ENCODE peak calls at places on chromosomes 12 and 14, in five cellular contexts. R, S, D, I and A are unnamed samples.

GRCh38 chr12:43273467-43273866 is 278.5 kb downstream of the ADAMTS20 start:
- DNase-seq in R (no peak), S (peak), D (no peak), I (no peak), A (no peak)

GRCh38 chr12:117439531-117440001 is 78.1 kb upstream of the NOS1 start:
- DNase-seq in R (no peak), S (no peak), D (no peak), I (no peak), A (no peak)

GRCh38 chr12:115541891-115542361 is 735.6 kb downstream of the MED13L start:
- DNase-seq in R (no peak), S (no peak), D (peak), I (no peak), A (no peak)

GRCh38 chr14:90054803-90055202 is 7.0 kb upstream of the KCNK13 start:
- DNase-seq in R (no peak), S (no peak), D (no peak), I (no peak), A (no peak)

GRCh38 chr14:95527392-95528002 is 7.4 kb upstream of the GLRX5 start:
- DNase-seq in R (no peak), S (peak), D (peak), I (peak), A (no peak)

GRCh38 chr14:58467575-58467974 is 40.1 kb downstream of the KIAA0586 start:
- DNase-seq in R (no peak), S (no peak), D (no peak), I (no peak), A (no peak)

GRCh38 chr14:75711134-75711795 is 50.2 kb downstream of the TTLL5 start:
- DNase-seq in R (no peak), S (peak), D (peak), I (peak), A (no peak)

GRCh38 chr12:124441443-124442190 is 125.8 kb downstream of the NCOR2 start:
- DNase-seq in R (no peak), S (peak), D (peak), I (no peak), A (no peak)

GRCh38 chr12:51970904-51971646 is 19.6 kb downstream of the ACVR1B start:
- DNase-seq in R (peak), S (peak), D (no peak), I (peak), A (no peak)

GRCh38 chr14:99273724-99274345 is 1.8 kb upstream of the BCL11B start:
- DNase-seq in R (no peak), S (peak), D (no peak), I (peak), A (no peak)

GRCh38 chr14:95318870-95319311 is 817 bp downstream of the CLMN start:
- DNase-seq in R (no peak), S (no peak), D (no peak), I (no peak), A (no peak)

GRCh38 chr12:45498645-45499044 is 230.9 kb upstream of the ARID2 start:
- DNase-seq in R (no peak), S (no peak), D (no peak), I (no peak), A (no peak)

GRCh38 chr12:115507951-115508722 is 769.4 kb downstream of the MED13L start:
- DNase-seq in R (no peak), S (no peak), D (no peak), I (peak), A (peak)

GRCh38 chr12:108620236-108620879 is 13.3 kb downstream of the SELPLG start:
- DNase-seq in R (no peak), S (no peak), D (no peak), I (peak), A (no peak)

GRCh38 chr12:96081596-96081995 is 46.2 kb upstream of the LTA4H start:
- DNase-seq in R (no peak), S (no peak), D (no peak), I (no peak), A (no peak)

GRCh38 chr12:89461649-89462612 is 62.7 kb downstream of the GALNT4 start:
- DNase-seq in R (no peak), S (peak), D (peak), I (peak), A (no peak)

GRCh38 chr14:25371053-25371452 is 321.1 kb upstream of the STXBP6 start:
- DNase-seq in R (no peak), S (peak), D (no peak), I (no peak), A (no peak)

GRCh38 chr14:31080489-31080888 is 54.3 kb upstream of the STRN3 start:
- DNase-seq in R (no peak), S (no peak), D (no peak), I (no peak), A (no peak)
- H3K4me3 ChIP-seq in R (no peak), S (no peak), D (no peak), I (no peak), A (no peak)

DNA sequence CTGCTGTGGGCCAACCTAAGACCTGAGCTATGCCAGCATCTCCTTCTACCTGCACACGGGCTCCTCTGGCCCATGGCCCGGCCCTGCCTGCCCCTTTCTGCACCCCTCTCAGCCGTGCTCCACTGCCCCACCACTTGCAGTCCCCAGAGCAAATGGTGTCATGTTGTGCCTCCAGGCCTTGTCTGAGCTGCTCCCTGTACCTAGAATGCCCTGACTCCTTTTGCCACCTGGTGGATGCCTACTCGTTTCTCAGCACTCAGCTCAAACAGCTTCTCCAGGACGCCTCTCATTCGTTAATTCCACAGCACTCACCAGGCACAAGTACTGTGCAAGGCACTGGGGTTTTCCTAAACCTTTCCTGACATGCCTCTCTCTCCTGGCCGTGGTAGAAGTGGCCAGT is 63.2 kb upstream of the PNMA1 start:
- DNase-seq in R (no peak), S (no peak), D (no peak), I (no peak), A (no peak)
- TF ChIP-seq CTCF in R (peak), S (peak), D (no peak), I (peak), A (no peak)

GRCh38 chr12:54300732-54301427 is at the start of gene NFE2:
- DNase-seq in R (no peak), S (peak), D (no peak), I (peak), A (no peak)

GRCh38 chr12:54300267-54300731 is 516 bp downstream of the NFE2 start:
- DNase-seq in R (no peak), S (no peak), D (no peak), I (no peak), A (no peak)

GRCh38 chr12:54301428-54302045 is 722 bp upstream of the NFE2 start:
- DNase-seq in R (no peak), S (no peak), D (no peak), I (peak), A (no peak)

GRCh38 chr12:54298904-54299303 is 1.9 kb downstream of the NFE2 start:
- DNase-seq in R (no peak), S (no peak), D (no peak), I (no peak), A (no peak)

GRCh38 chr12:54299515-54300266 is 1.1 kb downstream of the NFE2 start:
- DNase-seq in R (no peak), S (peak), D (no peak), I (no peak), A (no peak)
- H3K4me3 ChIP-seq in R (no peak), S (no peak), D (no peak), I (peak), A (no peak)

GRCh38 chr12:12714276-12715001 is 2.7 kb upstream of the CDKN1B start:
- DNase-seq in R (no peak), S (peak), D (no peak), I (no peak), A (no peak)
- TF ChIP-seq CTCF in R (peak), S (peak), D (no peak), I (peak), A (no peak)

GRCh38 chr12:6869049-6870021 is 2.0 kb downstream of the TPI1 start:
- DNase-seq in R (no peak), S (peak), D (no peak), I (peak), A (peak)
- H3K4me3 ChIP-seq in R (peak), S (peak), D (peak), I (peak), A (peak)

DNA sequence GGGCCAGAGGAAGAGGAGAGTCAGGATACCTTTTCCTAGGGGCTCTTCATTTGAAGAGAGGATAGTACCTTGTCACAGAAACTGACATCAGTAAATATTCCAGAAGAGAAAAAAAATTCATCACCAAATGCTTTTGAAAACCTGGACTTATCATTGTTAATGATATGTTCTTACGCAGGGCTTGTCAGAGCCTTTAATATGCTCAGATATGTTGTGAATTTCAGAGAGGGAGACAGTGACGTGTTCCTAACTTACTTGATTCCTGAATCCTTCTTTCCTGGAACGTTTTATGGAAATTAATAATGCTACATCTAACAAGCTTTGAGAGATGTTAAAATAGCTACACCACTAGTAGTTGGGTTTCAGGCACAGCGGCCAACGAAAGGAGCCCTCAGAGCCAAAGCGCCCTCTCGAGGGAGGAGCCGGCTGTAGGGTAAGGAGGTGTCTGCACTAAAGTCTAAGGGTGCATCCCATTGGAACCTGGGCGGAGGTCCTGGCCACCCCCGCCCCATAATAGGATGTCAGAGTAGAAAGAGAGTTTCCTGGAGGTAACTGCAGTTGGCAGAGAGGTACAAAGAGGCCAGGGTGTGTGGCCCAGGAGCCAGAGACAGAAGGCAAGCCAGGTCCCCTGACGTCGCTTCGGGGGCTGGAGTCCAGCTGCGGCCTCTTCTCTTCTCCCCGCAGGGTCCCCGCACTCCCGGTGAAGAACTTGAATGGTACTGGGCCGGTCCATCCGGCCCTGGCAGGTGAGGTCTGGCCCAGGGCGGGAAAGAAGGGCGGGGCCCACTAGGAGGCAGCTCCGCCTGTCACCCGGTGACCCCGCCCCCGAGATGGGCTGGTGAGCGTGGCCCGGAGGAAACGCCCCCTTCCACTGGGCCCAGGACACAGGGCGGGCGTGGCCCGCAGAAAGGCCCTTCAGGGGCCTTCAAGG is 36.2 kb downstream of the DTX1 start:
- DNase-seq in R (no peak), S (peak), D (no peak), I (no peak), A (no peak)
- TF ChIP-seq CTCF in R (peak), S (peak), D (peak), I (peak), A (peak)

DNA sequence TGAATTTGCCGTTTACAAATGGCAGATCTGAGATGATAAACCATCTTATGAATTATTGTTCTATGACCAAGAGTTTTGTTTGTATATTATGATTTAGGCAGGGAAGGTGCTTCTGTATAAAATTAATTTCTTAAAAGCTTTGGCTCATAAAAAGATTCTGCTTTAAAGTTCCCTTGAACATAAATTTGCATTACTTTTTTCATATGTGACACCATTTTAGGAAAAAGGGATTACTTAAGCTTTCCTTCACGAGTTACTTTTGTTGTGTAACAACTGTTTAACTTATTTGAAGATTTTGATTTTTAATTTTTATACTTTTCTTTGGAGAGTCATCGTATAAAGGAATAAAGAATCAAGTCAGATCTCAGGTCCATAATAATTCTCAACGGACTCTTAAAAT is 3.3 kb downstream of the ETNK1 start:
- DNase-seq in R (no peak), S (peak), D (no peak), I (no peak), A (no peak)
- H3K4me3 ChIP-seq in R (peak), S (peak), D (no peak), I (peak), A (peak)

GRCh38 chr14:50249118-50249775 is 17.9 kb upstream of the SOS2 start:
- DNase-seq in R (no peak), S (no peak), D (no peak), I (no peak), A (no peak)
- TF ChIP-seq CTCF in R (no peak), S (no peak), D (no peak), I (no peak), A (no peak)

GRCh38 chr14:86513564-86513963 is 983.6 kb downstream of the FLRT2 start:
- DNase-seq in R (no peak), S (no peak), D (no peak), I (no peak), A (no peak)
- H3K4me3 ChIP-seq in R (no peak), S (no peak), D (no peak), I (no peak), A (no peak)